ENCODE peak calls at places on chromosomes 12 and 14, in five cellular contexts. W is IMR-90, Y is K562, K is HepG2, H is H1. U is an unnamed sample.
A peak's percentile ranks its signal among the peaks of the same experiment; 100 is the strongest.

GRCh38 chr14:26401170-26401968 is 196.5 kb downstream of the NOVA1 start:
- DNase-seq in W (no peak), H (no peak), K (no peak), Y (no peak), U (no peak)

GRCh38 chr14:58731465-58732330 is 93.9 kb downstream of the DACT1 start:
- DNase-seq in K (no peak), W (peak; percentile 99), Y (no peak), H (no peak), U (peak; percentile 24)

GRCh38 chr12:18747960-18748359 is 10.0 kb downstream of the CAPZA3 start:
- DNase-seq in H (no peak), Y (no peak), K (no peak), W (peak; percentile 95), U (no peak)

GRCh38 chr12:114026805-114027204 is 60.7 kb upstream of the RBM19 start:
- DNase-seq in Y (no peak), H (no peak), K (no peak), W (no peak), U (no peak)

GRCh38 chr12:116508145-116509121 is 50.7 kb upstream of the MAP1LC3B2 start:
- DNase-seq in H (peak; percentile 88), Y (peak; percentile 53), K (no peak), W (no peak), U (no peak)

GRCh38 chr12:123398177-123398916 is 14.4 kb downstream of the KMT5A start:
- DNase-seq in Y (no peak), H (no peak), W (peak; percentile 37), K (no peak), U (no peak)

GRCh38 chr14:73153272-73153671 is 17.0 kb downstream of the PSEN1 start:
- DNase-seq in W (peak; percentile 69), H (no peak), Y (no peak), K (no peak), U (no peak)

GRCh38 chr14:31945074-31945613 is 132.0 kb upstream of the ARHGAP5 start:
- DNase-seq in Y (no peak), W (no peak), K (peak; percentile 60), H (no peak), U (no peak)

GRCh38 chr12:93348568-93349435 is 28.9 kb upstream of the NUDT4 start:
- DNase-seq in K (no peak), W (no peak), Y (no peak), H (no peak), U (no peak)

GRCh38 chr14:61620130-61620946 is 75.0 kb upstream of the HIF1A start:
- DNase-seq in W (peak; percentile 89), H (no peak), Y (no peak), K (peak; percentile 32), U (no peak)

GRCh38 chr12:94535614-94535932 is 75.9 kb upstream of the CEP83 start:
- DNase-seq in Y (no peak), H (no peak), W (no peak), K (peak; percentile 67), U (no peak)

GRCh38 chr12:109925185-109925835 is 25.2 kb downstream of the TCHP start:
- DNase-seq in H (no peak), K (no peak), W (no peak), Y (no peak), U (no peak)

GRCh38 chr14:50943943-50944646 is at the start of gene PYGL:
- DNase-seq in W (peak; percentile 49), Y (peak; percentile 72), H (peak; percentile 88), K (peak; percentile 55), U (peak; percentile 65)

GRCh38 chr14:52272375-52272774 is 4.9 kb downstream of the PTGDR start:
- DNase-seq in H (peak; percentile 50), W (peak; percentile 40), K (no peak), Y (peak; percentile 7), U (peak; percentile 33)

GRCh38 chr14:100988011-100988410 is 84.5 kb upstream of the RTL1 start:
- DNase-seq in W (peak; percentile 43), H (no peak), Y (no peak), K (no peak), U (peak; percentile 75)

GRCh38 chr14:97458302-97459137 is 661.3 kb downstream of the VRK1 start:
- DNase-seq in K (no peak), Y (no peak), W (no peak), H (peak; percentile 67), U (no peak)

GRCh38 chr14:69571879-69572633 is 2.6 kb downstream of the CCDC177 start:
- DNase-seq in Y (peak; percentile 18), W (peak; percentile 15), H (peak; percentile 69), K (peak; percentile 17), U (peak; percentile 50)

DNA sequence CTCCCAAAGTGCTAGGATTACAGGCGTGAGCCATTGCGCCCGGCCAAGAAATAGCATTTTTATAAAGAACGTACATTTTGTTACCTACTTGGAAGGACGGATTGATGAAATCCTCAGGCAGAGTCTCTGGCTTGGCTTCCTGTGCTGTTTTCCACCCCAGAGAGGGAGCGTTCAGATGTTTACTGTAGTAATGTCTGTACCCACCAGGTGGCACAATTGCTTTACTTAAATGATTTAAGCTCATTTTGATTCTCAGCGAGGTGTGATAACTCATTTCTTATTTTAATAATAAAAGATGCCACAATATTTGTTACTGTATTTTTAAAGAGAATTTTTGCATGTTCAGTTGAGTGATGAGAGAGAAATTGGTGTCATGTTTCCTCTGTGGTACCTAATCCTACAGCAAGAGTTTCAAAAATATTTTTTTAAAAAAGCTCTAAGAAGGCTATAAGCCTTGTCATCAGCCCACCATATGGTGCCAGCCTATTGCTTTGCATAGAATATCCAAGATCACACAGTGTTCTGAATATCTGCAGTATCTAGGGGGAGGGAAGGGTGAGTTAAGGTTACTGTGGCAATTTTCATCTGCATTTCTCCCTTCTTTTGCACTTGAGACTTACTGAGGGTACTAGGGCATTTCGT is 82.6 kb upstream of the TRAF3 start:
- DNase-seq in H (peak; percentile 65), Y (peak; percentile 54), W (peak; percentile 73), K (peak; percentile 70), U (peak; percentile 73)
- TF ChIP-seq MAFK in H (no peak), Y (no peak), W (no peak), K (no peak), U (no peak)

GRCh38 chr12:50103767-50104321 is at the start of gene GPD1:
- DNase-seq in W (peak; percentile 28), K (peak; percentile 67), H (peak; percentile 67), Y (peak; percentile 80), U (no peak)
- TF ChIP-seq MAFK in W (no peak), K (no peak), H (no peak), Y (no peak), U (no peak)

GRCh38 chr12:76026643-76027063 is 4.9 kb downstream of the PHLDA1 start:
- DNase-seq in Y (no peak), H (no peak), W (peak; percentile 67), K (peak; percentile 61), U (no peak)

GRCh38 chr12:76024102-76024781 is 7.3 kb downstream of the PHLDA1 start:
- DNase-seq in K (no peak), Y (no peak), H (no peak), W (peak; percentile 56), U (no peak)

GRCh38 chr12:76023069-76023690 is 8.4 kb downstream of the PHLDA1 start:
- DNase-seq in H (no peak), K (no peak), W (no peak), Y (no peak), U (no peak)

GRCh38 chr12:76025601-76026575 is 5.7 kb downstream of the PHLDA1 start:
- DNase-seq in Y (no peak), K (no peak), W (peak; percentile 75), H (no peak), U (peak; percentile 70)

GRCh38 chr12:76024942-76025600 is 6.5 kb downstream of the PHLDA1 start:
- DNase-seq in K (no peak), W (peak; percentile 90), Y (no peak), H (no peak), U (peak; percentile 65)
- TF ChIP-seq MAFK in K (no peak), W (no peak), Y (no peak), H (no peak), U (no peak)

DNA sequence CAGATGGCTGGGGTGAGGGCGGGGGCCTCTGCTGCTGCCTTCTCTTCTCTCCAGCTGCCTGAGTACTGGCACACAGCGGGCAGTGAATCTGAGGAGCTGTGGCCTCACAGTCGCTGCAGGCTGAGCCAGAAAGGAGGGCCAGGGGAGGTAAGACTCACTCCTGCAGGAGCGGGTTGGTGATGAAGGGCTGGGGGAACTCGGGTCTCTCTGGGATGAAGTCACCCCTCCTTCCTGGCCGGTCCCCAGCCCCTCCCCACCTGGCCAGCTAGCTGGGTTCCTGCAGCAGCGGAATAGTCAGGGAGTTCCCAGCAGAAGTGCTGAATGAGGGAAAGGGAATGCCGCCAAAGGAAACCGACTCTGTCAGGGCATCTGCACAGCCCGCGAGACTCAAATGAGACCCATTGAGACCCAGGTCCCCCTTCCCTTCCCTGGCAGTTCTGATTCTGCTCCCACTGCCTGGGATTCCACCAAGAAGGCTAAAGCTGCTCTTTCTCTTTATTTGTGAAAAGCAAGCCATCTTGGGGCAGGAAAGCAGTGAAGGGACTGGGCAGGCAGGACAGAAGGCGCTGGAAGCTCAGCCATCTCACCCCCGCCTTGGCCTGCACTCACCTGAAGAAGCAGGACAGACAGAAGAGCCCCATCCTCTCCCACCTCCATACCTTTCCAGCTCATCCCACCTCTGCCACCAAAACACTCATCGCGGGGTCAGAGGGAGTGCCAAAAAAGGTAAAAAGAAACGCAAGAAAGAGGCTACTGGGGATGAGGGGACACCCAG is 5.3 kb downstream of the NGB start:
- DNase-seq in K (no peak), H (no peak), Y (no peak), W (no peak), U (no peak)
- TF ChIP-seq MAFK in K (no peak), H (no peak), Y (no peak), W (no peak), U (no peak)

U was measured in A549.